ENCODE peak calls at places on chromosomes 1 and 21, in seven cellular contexts. R is activated CD8-positive, alpha-beta T cell treated with anti-CD3 and anti-CD28 coated beads for 36 hours; P is A172; A is stimulated activated CD8-positive, alpha-beta memory T cell treated with anti-CD3 and anti-CD28 coated beads, Interleukin-2, amount 100 ng/mL, for 1 hour; O is iPS-NIHi11; I is Right ventricle myocardium superior; V is IMR-90. M is an unnamed sample.

GRCh38 chr1:31556481-31557006 is 19.8 kb upstream of the TINAGL1 start:
- DNase-seq in A (no peak), R (no peak), V (no peak), I (no peak), P (no peak), O (no peak), M (no peak)

GRCh38 chr1:2215909-2216766 is 12.0 kb upstream of the SKI start:
- DNase-seq in V (no peak), O (no peak), A (no peak), P (no peak), R (no peak), I (no peak), M (no peak)

GRCh38 chr1:32539584-32540571 is 651 bp downstream of the ZBTB8A start:
- DNase-seq in A (no peak), P (peak), O (peak), I (peak), R (no peak), V (peak), M (peak)

GRCh38 chr1:202967684-202968281 is 726 bp upstream of the CYB5R1 start:
- DNase-seq in A (no peak), I (no peak), P (no peak), R (peak), V (no peak), O (no peak), M (no peak)

GRCh38 chr21:42021751-42022430 is 11.7 kb upstream of the ZBTB21 start:
- DNase-seq in P (no peak), O (peak), R (no peak), I (no peak), A (no peak), V (no peak), M (no peak)

GRCh38 chr21:42731264-42732032 is 78.0 kb downstream of the PDE9A start:
- DNase-seq in A (no peak), I (no peak), O (no peak), R (no peak), V (no peak), P (no peak), M (no peak)

GRCh38 chr1:30785714-30786113 is 28.1 kb upstream of the LAPTM5 start:
- DNase-seq in A (no peak), I (peak), P (no peak), V (no peak), O (no peak), R (no peak), M (no peak)

GRCh38 chr1:232891116-232891515 is 59.3 kb upstream of the NTPCR start:
- DNase-seq in I (no peak), V (peak), R (no peak), A (no peak), O (no peak), P (peak), M (no peak)

GRCh38 chr1:2350486-2350885 is 40.9 kb downstream of the MORN1 start:
- DNase-seq in R (no peak), P (no peak), O (no peak), A (no peak), I (peak), V (no peak), M (no peak)

GRCh38 chr21:26840912-26841311 is 4.3 kb downstream of the ADAMTS1 start:
- DNase-seq in A (no peak), R (no peak), P (peak), I (peak), O (no peak), V (peak), M (peak)

GRCh38 chr1:179034720-179035119 is 9.0 kb downstream of the FAM20B start:
- DNase-seq in I (no peak), O (no peak), P (peak), A (no peak), V (peak), R (no peak), M (no peak)

GRCh38 chr1:245301162-245301580 is 146.4 kb downstream of the KIF26B start:
- DNase-seq in R (no peak), A (no peak), P (no peak), I (peak), O (no peak), V (peak), M (peak)

GRCh38 chr1:228837817-228838716 is 102.8 kb downstream of the RHOU start:
- DNase-seq in R (no peak), P (peak), O (no peak), V (peak), A (no peak), I (peak), M (no peak)

GRCh38 chr1:46160212-46160611 is 14.7 kb upstream of the TSPAN1 start:
- DNase-seq in O (no peak), P (no peak), A (no peak), I (no peak), V (no peak), R (no peak), M (no peak)

GRCh38 chr1:1420654-1421134 is 382 bp downstream of the ANKRD65 start:
- DNase-seq in V (no peak), P (no peak), I (peak), O (no peak), A (no peak), R (no peak), M (no peak)

GRCh38 chr1:118985611-118986290 is 2.4 kb downstream of the TBX15 start:
- DNase-seq in A (no peak), I (no peak), R (no peak), P (no peak), V (no peak), O (peak), M (no peak)

GRCh38 chr1:32801096-32801713 is 16.0 kb downstream of the YARS1 start:
- DNase-seq in I (no peak), R (peak), P (peak), A (no peak), V (peak), O (no peak), M (no peak)

GRCh38 chr1:1906185-1907097 is 8.6 kb upstream of the CALML6 start:
- DNase-seq in P (peak), V (peak), A (peak), R (peak), I (peak), O (peak), M (peak)

GRCh38 chr1:193662030-193662429 is 475.6 kb upstream of the B3GALT2 start:
- DNase-seq in I (no peak), A (no peak), R (no peak), O (no peak), P (no peak), V (peak), M (no peak)

GRCh38 chr1:89203166-89203565 is 4.4 kb upstream of the GBP4 start:
- DNase-seq in R (no peak), V (no peak), O (no peak), I (no peak), P (peak), A (no peak), M (no peak)

GRCh38 chr1:108612496-108612895 is 48.4 kb downstream of the HENMT1 start:
- DNase-seq in I (no peak), V (no peak), P (no peak), A (no peak), R (no peak), O (no peak), M (no peak)

GRCh38 chr1:167705250-167705649 is 16.5 kb upstream of the MPZL1 start:
- DNase-seq in R (no peak), P (no peak), V (no peak), I (no peak), O (no peak), A (no peak), M (no peak)

GRCh38 chr1:226350504-226350865 is 41.5 kb upstream of the LIN9 start:
- DNase-seq in R (no peak), O (no peak), A (no peak), P (no peak), I (no peak), V (no peak), M (no peak)

GRCh38 chr1:202090994-202091393 is 31.7 kb upstream of the GPR37L1 start:
- DNase-seq in I (no peak), V (no peak), P (no peak), R (no peak), O (peak), A (no peak), M (no peak)

GRCh38 chr21:15289896-15290841 is 225.4 kb upstream of the NRIP1 start:
- DNase-seq in O (peak), P (peak), V (no peak), I (peak), R (no peak), A (no peak), M (peak)

GRCh38 chr1:201493757-201494617 is 12.9 kb downstream of the CSRP1 start:
- DNase-seq in R (no peak), P (peak), V (peak), O (no peak), A (no peak), I (no peak), M (peak)

GRCh38 chr1:40824591-40825429 is 37.4 kb downstream of the CITED4 start:
- DNase-seq in O (no peak), P (peak), R (no peak), A (no peak), V (peak), I (no peak), M (no peak)

GRCh38 chr1:225845633-225846259 is 35.8 kb downstream of the EPHX1 start:
- DNase-seq in R (peak), V (peak), P (peak), O (peak), I (peak), A (no peak), M (peak)

GRCh38 chr1:164637461-164638375 is 78.7 kb downstream of the PBX1 start:
- DNase-seq in I (peak), O (no peak), R (no peak), V (peak), P (peak), A (no peak), M (peak)

GRCh38 chr1:2311184-2312032 is 79.9 kb downstream of the MORN1 start:
- DNase-seq in I (peak), V (peak), O (peak), P (no peak), A (peak), R (peak), M (peak)

GRCh38 chr1:158246650-158247049 is 7.6 kb upstream of the CD1A start:
- DNase-seq in P (no peak), R (peak), A (no peak), V (no peak), I (no peak), O (no peak), M (no peak)

GRCh38 chr1:247118946-247119446 is 14.8 kb upstream of the ZNF669 start:
- DNase-seq in V (no peak), A (no peak), I (no peak), R (peak), P (no peak), O (peak), M (no peak)

GRCh38 chr1:39528082-39528481 is 36.6 kb downstream of the BMP8A start:
- DNase-seq in A (no peak), P (no peak), O (no peak), I (no peak), R (no peak), V (no peak), M (no peak)